ENCODE peak calls at places on chromosomes 13 and 19, in eight cellular contexts. Y, R, Q, N, G, S, B and F are unnamed samples.

GRCh38 chr19:40235238-40236025 is 8.9 kb upstream of the CCNP start:
- DNase-seq in N (no peak), Y (no peak), G (no peak), R (no peak), S (no peak), B (no peak), Q (no peak), F (no peak)

GRCh38 chr13:80363890-80364503 is 23.1 kb upstream of the SPRY2 start:
- DNase-seq in G (peak; percentile 50), S (no peak), R (no peak), Q (peak; percentile 56), B (no peak), N (no peak), Y (no peak), F (no peak)

GRCh38 chr13:50129923-50130685 is 114.9 kb downstream of the KCNRG start:
- DNase-seq in N (no peak), G (peak; percentile 40), S (no peak), R (peak; percentile 37), Q (peak; percentile 77), Y (peak; percentile 70), B (peak; percentile 35), F (peak; percentile 82)

GRCh38 chr19:8256276-8257051 is 47.3 kb downstream of the CERS4 start:
- DNase-seq in N (no peak), G (no peak), S (no peak), Y (no peak), R (no peak), B (no peak), Q (no peak), F (no peak)

GRCh38 chr19:13079542-13079986 is 23.1 kb downstream of the LYL1 start:
- DNase-seq in Y (peak; percentile 90), S (no peak), B (no peak), G (peak; percentile 65), N (no peak), R (no peak), Q (peak; percentile 66), F (no peak)

GRCh38 chr13:48126944-48127814 is 32.3 kb upstream of the MED4 start:
- DNase-seq in Y (peak; percentile 87), N (peak; percentile 30), S (no peak), G (peak; percentile 73), B (peak; percentile 71), Q (peak; percentile 67), R (peak; percentile 84), F (peak; percentile 78)

GRCh38 chr13:21175656-21176194 is 627 bp downstream of the SKA3 start:
- DNase-seq in B (no peak), S (no peak), Y (no peak), N (no peak), R (no peak), Q (peak; percentile 7), G (no peak), F (no peak)

GRCh38 chr19:8631425-8631819 is 989 bp downstream of the NFILZ start:
- DNase-seq in G (no peak), Y (no peak), B (no peak), Q (no peak), R (no peak), S (no peak), N (no peak), F (no peak)

GRCh38 chr19:38425810-38426466 is at the start of gene RASGRP4:
- DNase-seq in Q (no peak), Y (no peak), G (no peak), N (no peak), B (no peak), S (no peak), R (peak; percentile 51), F (no peak)

GRCh38 chr19:31979362-31979761 is 366.0 kb upstream of the ZNF507 start:
- DNase-seq in B (no peak), G (no peak), N (no peak), Y (no peak), Q (no peak), R (no peak), S (no peak), F (no peak)

GRCh38 chr19:679418-680286 is 3.5 kb downstream of the FSTL3 start:
- DNase-seq in R (peak; percentile 71), S (peak; percentile 17), Y (peak; percentile 93), Q (peak; percentile 83), B (peak; percentile 70), G (peak; percentile 54), N (peak; percentile 44), F (peak; percentile 88)

GRCh38 chr13:20475927-20476691 is 49.5 kb downstream of the CRYL1 start:
- DNase-seq in G (no peak), S (no peak), Y (no peak), B (no peak), Q (no peak), R (no peak), N (no peak), F (no peak)

GRCh38 chr19:12112701-12113100 is 27.4 kb downstream of the ZNF20 start:
- DNase-seq in G (no peak), Q (no peak), S (no peak), B (no peak), N (no peak), Y (no peak), R (no peak), F (no peak)

GRCh38 chr13:108985166-108985565 is 355.8 kb downstream of the MYO16 start:
- DNase-seq in Q (no peak), G (no peak), Y (no peak), R (no peak), B (no peak), S (no peak), N (no peak), F (no peak)

GRCh38 chr19:50496189-50497029 is 14.6 kb downstream of the JOSD2 start:
- DNase-seq in B (peak; percentile 52), G (no peak), N (peak; percentile 47), R (peak; percentile 74), S (no peak), Y (peak; percentile 60), Q (peak; percentile 69), F (peak; percentile 78)

GRCh38 chr19:2616741-2617392 is 85.6 kb downstream of the GNG7 start:
- DNase-seq in N (no peak), R (peak; percentile 37), G (no peak), B (no peak), S (no peak), Y (peak; percentile 77), Q (no peak), F (no peak)

GRCh38 chr19:50648659-50649058 is 586 bp upstream of the C19orf81 start:
- DNase-seq in R (no peak), G (no peak), N (no peak), B (no peak), S (no peak), Q (no peak), Y (no peak), F (no peak)

GRCh38 chr19:30393046-30393445 is 20.9 kb downstream of the ZNF536 start:
- DNase-seq in N (no peak), R (no peak), G (peak; percentile 77), B (no peak), Y (no peak), Q (no peak), S (no peak), F (no peak)

GRCh38 chr13:90806905-90807304 is 540.6 kb upstream of the MIR17HG start:
- DNase-seq in S (no peak), Y (no peak), R (no peak), G (no peak), B (no peak), N (no peak), Q (no peak), F (no peak)

GRCh38 chr19:46967578-46968018 is 52.0 kb upstream of the NPAS1 start:
- DNase-seq in S (no peak), Y (no peak), N (no peak), R (peak; percentile 88), B (no peak), Q (no peak), G (no peak), F (no peak)

GRCh38 chr19:4474504-4475136 is 2.5 kb downstream of the HDGFL2 start:
- DNase-seq in S (no peak), Q (peak; percentile 95), B (peak; percentile 88), N (peak; percentile 55), G (peak; percentile 72), R (no peak), Y (no peak), F (no peak)

GRCh38 chr19:18161691-18162039 is 8.7 kb downstream of the PIK3R2 start:
- DNase-seq in N (no peak), Y (no peak), R (no peak), G (no peak), Q (no peak), B (no peak), S (no peak), F (no peak)

GRCh38 chr13:91817250-91817649 is 418.8 kb downstream of the GPC5 start:
- DNase-seq in S (no peak), Q (peak; percentile 17), N (peak; percentile 36), B (no peak), G (no peak), R (no peak), Y (no peak), F (no peak)

GRCh38 chr19:36060430-36060829 is 5.7 kb downstream of the WDR62 start:
- DNase-seq in Y (no peak), Q (peak; percentile 61), R (peak; percentile 46), N (peak; percentile 52), B (peak; percentile 70), G (peak; percentile 69), S (no peak), F (peak; percentile 81)

GRCh38 chr19:30423481-30423880 is 51.3 kb downstream of the ZNF536 start:
- DNase-seq in N (peak; percentile 28), Y (no peak), Q (peak; percentile 83), G (no peak), R (peak; percentile 45), S (no peak), B (no peak), F (no peak)

GRCh38 chr13:47188802-47189201 is 291.9 kb upstream of the HTR2A start:
- DNase-seq in G (peak; percentile 66), R (no peak), S (no peak), N (no peak), Q (no peak), B (no peak), Y (no peak), F (no peak)

GRCh38 chr13:106376411-106377112 is 158.9 kb downstream of the EFNB2 start:
- DNase-seq in Y (peak; percentile 66), S (no peak), R (no peak), N (peak; percentile 65), Q (no peak), G (peak; percentile 78), B (no peak), F (no peak)

GRCh38 chr13:76882431-76882830 is 3.8 kb downstream of the KCTD12 start:
- DNase-seq in R (no peak), S (no peak), B (no peak), G (peak; percentile 50), N (no peak), Q (no peak), Y (no peak), F (no peak)

GRCh38 chr13:71378992-71379905 is 487.8 kb downstream of the DACH1 start:
- DNase-seq in N (no peak), B (no peak), G (no peak), R (no peak), Q (no peak), Y (no peak), S (no peak), F (no peak)

GRCh38 chr13:110298566-110299321 is 8.2 kb downstream of the COL4A1 start:
- DNase-seq in S (no peak), Y (peak; percentile 81), Q (no peak), B (no peak), N (no peak), G (no peak), R (no peak), F (peak; percentile 67)

GRCh38 chr19:18208098-18208951 is 4.5 kb upstream of the RAB3A start:
- DNase-seq in B (no peak), Y (peak; percentile 84), S (no peak), G (peak; percentile 70), Q (peak; percentile 88), N (peak; percentile 66), R (peak; percentile 44), F (no peak)

GRCh38 chr13:29707876-29708543 is 112.5 kb upstream of the SLC7A1 start:
- DNase-seq in G (peak; percentile 74), R (no peak), Y (no peak), N (peak; percentile 41), Q (peak; percentile 41), S (peak; percentile 38), B (peak; percentile 60), F (no peak)

GRCh38 chr13:110593430-110594130 is 21.8 kb upstream of the NAXD start:
- DNase-seq in N (peak; percentile 37), G (peak; percentile 71), Y (no peak), S (no peak), R (no peak), B (peak; percentile 69), Q (peak; percentile 80), F (peak; percentile 37)

GRCh38 chr13:79450110-79450509 is 30.8 kb upstream of the NDFIP2 start:
- DNase-seq in B (no peak), Y (no peak), R (no peak), G (no peak), S (no peak), Q (no peak), N (no peak), F (no peak)